ENCODE peak calls at places on chromosome X, in seven cellular contexts. S is body of pancreas; O is HepG2; C is lower lobe of right lung; N is effector memory CD4-positive, alpha-beta T cell; D is aorta; X is pancreas. M is an unnamed sample. For H3K36me3, the result is how much of the 10 kb centered on the place peaks cover.

GRCh38 chrX:141341341-141341740 is 99.0 kb upstream of the SPANXC start:
- DNase-seq in S (no peak), O (no peak), C (no peak), N (no peak), D (peak), X (no peak), M (no peak)

GRCh38 chrX:149825424-149825823 is 43.7 kb downstream of the MAGEA9 start:
- DNase-seq in S (peak), O (peak), C (no peak), N (no peak), D (no peak), X (no peak), M (no peak)

GRCh38 chrX:3584415-3584996 is 128.9 kb downstream of the PRKX start:
- DNase-seq in S (no peak), O (no peak), C (no peak), N (no peak), D (no peak), X (no peak), M (no peak)

GRCh38 chrX:98448524-98448923 is 1564.8 kb downstream of the RPA4 start:
- DNase-seq in S (no peak), O (no peak), C (no peak), N (no peak), D (no peak), X (no peak), M (no peak)

GRCh38 chrX:132957211-132958085 is 981 bp downstream of the HS6ST2 start:
- DNase-seq in S (no peak), O (no peak), C (no peak), N (no peak), D (no peak), X (peak), M (no peak)

GRCh38 chrX:13162772-13163171 is 118.4 kb upstream of the FAM9C start:
- DNase-seq in S (no peak), O (no peak), C (no peak), N (no peak), D (no peak), X (no peak), M (no peak)

GRCh38 chrX:139831689-139832456 is 101.0 kb downstream of the ATP11C start:
- DNase-seq in S (peak), O (no peak), C (no peak), N (no peak), D (no peak), X (no peak), M (no peak)

GRCh38 chrX:56789518-56790070 is 60.6 kb downstream of the NBDY start:
- DNase-seq in S (no peak), O (no peak), C (no peak), N (no peak), D (no peak), X (no peak), M (no peak)

GRCh38 chrX:132474522-132474921 is 14.3 kb downstream of the MBNL3 start:
- DNase-seq in S (no peak), O (no peak), C (no peak), N (no peak), D (no peak), X (no peak), M (no peak)

GRCh38 chrX:41119803-41120202 is 34.6 kb downstream of the USP9X start:
- DNase-seq in S (no peak), O (no peak), C (no peak), N (no peak), D (no peak), X (no peak), M (no peak)
- H3K4me3 ChIP-seq in S (no peak), O (no peak), C (no peak), N (no peak), D (no peak), X (no peak), M (no peak)

DNA sequence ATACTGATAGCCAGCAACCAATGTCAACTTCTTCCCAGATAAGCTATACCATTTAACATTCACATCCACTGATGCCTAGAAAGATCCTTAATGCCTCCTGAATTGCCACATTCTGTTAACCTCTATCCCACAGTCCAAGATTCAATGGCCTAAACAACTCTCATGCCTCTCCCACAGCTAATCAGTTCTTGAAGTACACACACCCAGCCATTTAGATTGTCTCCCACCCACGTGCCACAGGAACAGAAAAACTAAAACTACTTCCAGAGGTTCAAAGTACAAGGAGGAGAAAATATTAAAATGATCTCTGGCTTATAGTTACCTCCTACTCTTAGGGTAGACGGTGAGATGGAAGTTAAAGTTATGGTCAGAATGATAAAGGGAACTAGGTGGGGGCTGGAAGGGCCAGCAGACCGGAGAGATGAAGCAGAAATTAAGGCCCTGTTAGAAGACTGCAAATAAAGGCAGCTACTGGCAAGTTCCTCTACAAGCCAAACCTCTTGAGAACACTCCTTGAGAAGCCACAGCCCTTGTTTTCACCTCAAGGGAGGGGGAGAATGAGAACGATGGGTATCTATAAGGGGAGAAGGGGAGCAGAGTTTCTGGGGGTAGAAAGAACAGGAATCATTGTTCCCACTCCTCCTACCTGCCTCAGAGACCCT is 5.3 kb downstream of the MED14 start:
- DNase-seq in S (no peak), O (no peak), C (no peak), N (no peak), D (no peak), X (no peak), M (no peak)
- H3K27ac ChIP-seq in S (no peak), O (no peak), C (no peak), N (no peak), D (no peak), X (no peak), M (no peak)

GRCh38 chrX:154544885-154545284 is 1.8 kb downstream of the G6PD start:
- DNase-seq in S (no peak), O (no peak), C (no peak), N (no peak), D (no peak), X (no peak), M (no peak)
- H3K36me3 ChIP-seq in S (under half), O (under half), C (under half), N (under half), D (under half), X (under half), M (under half)

DNA sequence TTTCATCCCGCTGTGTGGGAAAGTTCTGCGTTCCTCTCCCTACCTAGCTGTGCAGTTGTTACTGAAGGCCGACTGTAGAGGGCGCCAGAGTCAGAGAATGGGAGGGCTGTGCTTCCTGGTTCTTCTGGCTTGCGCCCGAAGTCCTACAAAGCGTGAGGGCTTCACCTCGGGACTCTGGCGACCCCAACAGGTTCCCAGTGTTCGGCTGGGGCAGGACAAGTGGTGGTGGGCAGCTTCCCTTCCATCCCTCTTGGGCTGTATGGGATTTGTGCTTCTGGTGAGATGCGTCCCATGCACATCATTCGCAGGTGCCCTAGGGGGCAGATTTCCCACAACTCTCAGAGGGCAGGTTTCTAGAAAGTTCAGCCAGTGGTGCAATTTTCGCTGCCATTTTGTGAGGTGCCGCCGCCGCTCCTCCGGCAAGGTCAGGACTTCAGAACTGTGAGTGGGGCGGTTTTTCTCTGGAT is 27.3 kb downstream of the CT45A3 start:
- DNase-seq in S (peak), O (peak), C (no peak), N (no peak), D (peak), X (no peak), M (no peak)
- H3K4me3 ChIP-seq in S (no peak), O (no peak), C (no peak), N (no peak), D (no peak), X (no peak), M (no peak)

DNA sequence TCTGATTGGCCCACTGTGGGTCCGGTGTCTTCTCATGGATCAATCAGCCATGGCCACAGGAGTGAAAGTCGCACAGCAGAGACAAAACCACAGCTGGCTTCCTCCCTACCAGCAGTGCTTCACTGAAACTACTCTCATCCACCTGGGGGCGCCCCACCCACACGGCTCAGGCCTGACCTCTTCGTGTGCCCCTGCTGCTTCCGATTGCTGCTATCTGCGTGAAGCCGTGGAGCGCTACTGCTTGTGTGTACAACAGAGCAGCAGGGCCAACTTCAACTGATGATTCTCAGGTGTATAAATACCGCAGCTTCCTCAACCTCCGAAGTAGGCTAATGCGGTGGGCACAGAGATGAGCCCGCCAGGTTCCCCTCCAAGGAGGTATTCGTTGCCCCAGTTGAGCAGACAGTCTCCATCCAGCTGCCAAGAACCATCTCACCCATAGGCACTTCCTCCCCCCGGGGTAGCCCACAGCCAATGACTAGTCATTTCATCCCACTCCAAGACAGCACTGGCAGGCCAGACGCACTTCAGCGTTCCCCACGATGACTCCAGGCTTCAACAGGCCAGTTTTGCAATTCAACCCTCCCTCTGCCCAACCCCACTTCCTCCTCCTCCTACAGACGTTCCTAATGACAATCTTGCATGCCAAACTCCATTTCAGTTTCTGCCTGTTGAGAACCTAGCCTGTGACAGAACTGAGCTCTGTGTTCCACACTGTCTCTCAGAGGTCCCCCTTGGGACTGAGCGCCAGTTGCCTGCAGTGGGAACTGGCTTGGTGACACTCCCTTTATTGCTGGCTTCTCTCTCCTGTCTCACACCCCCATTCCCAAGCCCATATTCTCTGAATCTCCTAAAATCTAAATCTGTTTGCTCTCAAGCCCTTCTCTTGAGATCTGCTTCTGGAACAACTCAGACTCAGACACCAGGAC is 41.3 kb upstream of the ATP6AP2 start:
- DNase-seq in S (peak), O (no peak), C (peak), N (peak), D (peak), X (no peak), M (peak)
- H3K27ac ChIP-seq in S (peak), O (no peak), C (no peak), N (no peak), D (no peak), X (no peak), M (peak)

DNA sequence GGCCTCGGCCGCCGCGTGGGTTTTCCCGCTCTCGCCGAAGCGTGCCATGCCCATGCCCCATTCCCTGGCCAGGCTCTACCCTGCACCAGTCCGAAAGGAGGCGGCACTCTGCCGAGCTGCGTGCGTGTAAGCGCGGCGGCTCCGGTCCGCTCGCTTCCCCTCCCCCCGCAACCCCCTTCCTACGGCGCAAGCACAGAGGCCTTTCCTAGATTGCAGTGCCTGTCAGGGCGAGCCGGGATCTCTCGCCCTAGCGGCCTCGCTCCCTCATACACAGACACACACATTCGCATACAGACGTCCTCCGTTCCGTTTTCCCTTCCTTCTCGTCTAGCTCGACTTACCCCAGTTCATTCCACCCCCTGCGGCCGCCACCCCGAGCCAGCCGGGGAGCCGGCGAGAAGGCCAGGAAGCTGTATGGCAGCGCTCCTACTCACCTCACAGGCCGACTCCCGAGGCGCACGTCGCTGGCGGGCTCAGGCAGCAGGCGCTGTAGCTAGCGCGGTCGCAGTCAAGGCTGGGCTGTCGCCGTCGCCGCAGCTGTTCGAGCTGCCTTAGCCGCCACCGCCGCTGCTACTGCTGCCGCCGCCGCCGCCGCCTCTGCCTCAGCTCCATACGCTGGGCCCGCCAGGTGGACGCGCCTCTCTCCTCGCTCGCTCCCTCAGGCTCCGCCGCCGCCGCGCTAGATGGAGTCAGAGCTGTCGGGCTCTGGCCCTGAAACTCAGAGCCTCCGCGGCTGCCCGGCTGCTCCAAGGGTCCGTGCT is 623 bp downstream of the NEXMIF start:
- DNase-seq in S (peak), O (no peak), C (peak), N (no peak), D (peak), X (peak), M (peak)
- H3K36me3 ChIP-seq in S (under half), O (under half), C (under half), N (under half), D (under half), X (under half), M (under half)

GRCh38 chrX:150857453-150857852 is 41.0 kb downstream of the CD99L2 start:
- DNase-seq in S (no peak), O (no peak), C (no peak), N (no peak), D (no peak), X (no peak), M (no peak)
- H3K4me3 ChIP-seq in S (no peak), O (no peak), C (no peak), N (no peak), D (no peak), X (no peak), M (no peak)

GRCh38 chrX:25019707-25020390 is 4.1 kb upstream of the ARX start:
- DNase-seq in S (no peak), O (no peak), C (no peak), N (no peak), D (no peak), X (no peak), M (no peak)

GRCh38 chrX:25021132-25021498 is 5.3 kb upstream of the ARX start:
- DNase-seq in S (no peak), O (no peak), C (no peak), N (no peak), D (no peak), X (no peak), M (no peak)

GRCh38 chrX:25018682-25019081 is 2.9 kb upstream of the ARX start:
- DNase-seq in S (no peak), O (no peak), C (no peak), N (no peak), D (no peak), X (no peak), M (no peak)

GRCh38 chrX:25022499-25023325 is 6.9 kb upstream of the ARX start:
- DNase-seq in S (no peak), O (no peak), C (no peak), N (no peak), D (no peak), X (no peak), M (no peak)

GRCh38 chrX:25020391-25021131 is 4.8 kb upstream of the ARX start:
- DNase-seq in S (no peak), O (no peak), C (no peak), N (no peak), D (no peak), X (no peak), M (no peak)
- H3K27ac ChIP-seq in S (no peak), O (no peak), C (no peak), N (no peak), D (no peak), X (no peak), M (no peak)